ENCODE peak calls at places on chromosomes 1 and 21, in five cellular contexts. G is lower lobe of right lung, M is stomach, Q is PC-9, S is astrocyte. F is an unnamed sample. For H3K4me1, the result is how much of the 10 kb centered on the place peaks cover.

GRCh38 chr1:94395748-94396309 is 22.4 kb upstream of the ABCD3 start:
- DNase-seq in S (no peak), Q (no peak), M (no peak), G (no peak), F (no peak)

GRCh38 chr1:51924455-51924854 is 45.9 kb upstream of the NRDC start:
- DNase-seq in G (no peak), M (no peak), Q (no peak), S (peak), F (no peak)

GRCh38 chr1:27577504-27578188 is 26.3 kb downstream of the AHDC1 start:
- DNase-seq in Q (no peak), S (no peak), G (no peak), M (no peak), F (no peak)

GRCh38 chr21:16838330-16838729 is 674.5 kb upstream of the CXADR start:
- DNase-seq in Q (no peak), G (no peak), S (peak), M (no peak), F (no peak)

GRCh38 chr1:227227761-227228160 is 90.5 kb downstream of the CDC42BPA start:
- DNase-seq in M (no peak), S (no peak), Q (no peak), G (no peak), F (no peak)

GRCh38 chr1:241551759-241552638 is 19.8 kb downstream of the KMO start:
- DNase-seq in M (no peak), S (no peak), Q (no peak), G (peak), F (no peak)

GRCh38 chr1:41639332-41639936 is 155.0 kb upstream of the EDN2 start:
- DNase-seq in M (no peak), Q (no peak), G (no peak), S (peak), F (no peak)

GRCh38 chr1:56409112-56409691 is 170.2 kb downstream of the PLPP3 start:
- DNase-seq in M (peak), G (peak), Q (peak), S (no peak), F (no peak)

GRCh38 chr1:3067301-3067670 is 1.7 kb upstream of the PRDM16 start:
- DNase-seq in M (no peak), S (no peak), Q (no peak), G (peak), F (peak)

GRCh38 chr1:27633298-27633610 is 1.7 kb downstream of the FGR start:
- DNase-seq in S (no peak), Q (no peak), M (no peak), G (no peak), F (no peak)

GRCh38 chr1:111214086-111214801 is 13.3 kb upstream of the CHI3L2 start:
- DNase-seq in S (no peak), M (no peak), G (no peak), Q (no peak), F (no peak)

GRCh38 chr1:191839891-191840290 is 318.4 kb upstream of the RGS18 start:
- DNase-seq in S (peak), G (no peak), M (no peak), Q (no peak), F (no peak)

GRCh38 chr1:228486596-228487335 is 416 bp upstream of the RNF187 start:
- DNase-seq in Q (peak), S (peak), G (peak), M (peak), F (peak)
- H3K4me1 ChIP-seq in Q (under half), S (under half), G (under half), M (half or more), F (under half)

GRCh38 chr21:41611966-41612606 is 104.1 kb upstream of the TMPRSS2 start:
- DNase-seq in G (no peak), M (peak), S (peak), Q (peak), F (peak)
- TF ChIP-seq CTCF in G (no peak), M (no peak), S (no peak), Q (no peak), F (no peak)

DNA sequence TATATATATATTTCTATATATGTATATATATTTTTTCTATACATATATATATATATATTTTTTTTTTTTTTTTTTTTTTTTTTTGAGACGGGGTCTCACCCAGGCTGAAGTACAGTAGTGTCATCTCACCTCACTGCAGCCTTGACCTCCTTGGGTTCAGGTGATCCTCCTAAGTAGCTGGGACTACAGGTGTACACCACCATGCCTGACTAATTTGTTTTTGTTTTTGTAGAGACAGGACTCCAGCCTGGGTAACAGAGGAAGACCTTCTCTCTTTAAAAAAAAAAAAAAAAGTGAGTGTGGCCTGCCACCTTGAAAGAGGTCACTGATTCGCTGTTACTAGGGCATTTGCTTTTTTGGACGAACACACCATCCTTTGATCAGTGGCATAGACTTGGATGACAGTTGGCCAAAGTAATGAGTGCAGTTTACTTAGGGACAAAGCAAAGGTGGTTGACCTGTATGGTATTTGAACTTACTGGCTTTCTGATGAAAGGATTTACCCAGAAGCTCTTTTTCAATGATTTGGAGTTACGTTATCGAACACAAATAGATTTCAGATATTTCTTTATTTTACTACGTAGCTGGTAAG is 10.8 kb downstream of the SLC25A33 start:
- DNase-seq in Q (no peak), M (no peak), S (no peak), G (no peak), F (no peak)
- H3K4me1 ChIP-seq in Q (under half), M (under half), S (under half), G (under half), F (under half)

DNA sequence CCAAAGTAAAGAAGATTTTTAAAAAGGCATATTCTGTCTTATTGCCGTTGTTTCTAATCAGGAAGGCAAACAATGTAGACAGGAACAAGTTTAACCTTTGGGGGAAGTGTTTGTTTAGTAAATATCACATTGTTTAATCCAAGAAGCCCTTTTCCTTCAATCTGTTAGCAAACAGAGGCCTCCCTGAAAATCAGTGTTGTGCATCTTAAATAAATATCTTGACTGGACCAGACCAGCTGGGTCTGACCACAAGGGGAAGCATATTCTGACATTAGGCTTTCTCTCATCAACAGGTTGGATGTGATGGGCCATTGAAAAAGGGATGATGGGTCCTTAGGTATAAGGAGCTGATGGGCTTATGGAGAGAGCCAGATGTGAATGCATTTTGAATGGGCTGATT is 81.8 kb upstream of the SGIP1 start:
- DNase-seq in G (no peak), S (no peak), M (no peak), Q (no peak), F (no peak)
- TF ChIP-seq CTCF in G (peak), S (no peak), M (no peak), Q (no peak), F (peak)

GRCh38 chr1:116494745-116495144 is 76.1 kb downstream of the CD58 start:
- DNase-seq in M (no peak), Q (no peak), G (no peak), S (peak), F (no peak)
- H3K4me1 ChIP-seq in M (half or more), Q (half or more), G (under half), S (under half), F (under half)

DNA sequence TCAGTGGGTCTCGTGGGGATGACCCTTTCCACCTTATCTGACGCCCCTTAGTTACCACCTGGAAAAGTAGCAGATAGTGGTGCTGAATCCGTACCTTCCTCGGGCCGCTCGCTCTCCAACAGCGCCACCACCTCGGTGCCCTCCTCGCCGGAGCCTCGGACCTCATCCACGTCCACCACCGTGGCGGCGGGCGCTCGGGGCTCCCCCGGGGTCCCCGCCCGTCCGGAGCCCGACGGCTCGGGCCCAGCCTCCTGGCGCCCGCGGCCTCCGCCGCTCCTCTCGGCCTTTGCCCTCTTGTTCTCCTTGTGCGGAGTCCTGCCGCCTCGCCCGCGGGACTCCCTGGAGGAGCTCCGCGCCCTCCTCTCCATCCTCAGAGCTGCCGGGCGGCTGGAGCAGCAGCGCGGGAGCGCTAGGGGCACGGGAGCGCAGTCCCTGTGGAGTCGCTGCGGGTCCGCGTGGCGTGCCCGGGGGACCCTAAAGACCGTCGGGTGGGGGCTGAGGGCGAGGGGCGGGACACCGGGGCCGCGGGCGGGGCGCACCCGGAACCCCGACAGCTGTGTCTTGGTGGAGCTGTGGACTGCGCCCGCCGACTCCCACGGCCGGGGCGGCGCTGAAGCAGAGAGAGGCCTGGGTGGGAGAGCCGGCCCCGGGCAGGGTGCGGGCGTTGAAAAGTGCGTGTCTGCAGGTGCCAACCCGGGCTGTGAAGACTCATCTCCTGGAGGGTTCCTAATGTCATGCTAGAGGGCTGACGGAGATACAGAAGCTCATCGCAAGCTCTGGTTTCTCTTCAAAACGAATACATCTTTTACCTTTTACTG is at the start of gene NPHS2:
- DNase-seq in Q (no peak), S (no peak), M (no peak), G (no peak), F (no peak)
- TF ChIP-seq CTCF in Q (no peak), S (no peak), M (no peak), G (no peak), F (no peak)

DNA sequence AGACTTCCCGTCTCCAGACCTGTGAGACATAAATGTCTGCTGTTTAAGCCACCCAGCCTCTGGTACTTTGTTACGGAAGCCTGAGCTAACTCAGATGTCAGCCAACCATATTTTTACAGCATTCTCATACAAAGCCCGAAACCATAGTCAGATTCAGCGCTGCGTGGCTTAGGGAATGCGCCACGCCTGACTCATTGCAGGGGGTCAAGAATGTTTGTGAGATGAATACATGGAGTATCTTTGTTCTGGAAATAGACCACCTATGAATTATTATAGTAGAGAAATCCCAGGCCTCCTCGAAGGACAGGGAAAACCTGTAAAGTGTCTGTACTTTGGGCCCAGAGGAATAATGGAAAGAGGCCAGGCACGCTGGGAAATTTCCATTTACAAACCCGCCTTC is 434.8 kb downstream of the CAMTA1 start:
- DNase-seq in Q (no peak), S (peak), M (no peak), G (no peak), F (no peak)
- H3K4me1 ChIP-seq in Q (under half), S (under half), M (under half), G (under half), F (under half)

GRCh38 chr1:1619917-1620361 is 4.6 kb downstream of the MIB2 start:
- DNase-seq in G (peak), Q (no peak), M (no peak), S (no peak), F (no peak)
- TF ChIP-seq CTCF in G (no peak), Q (peak), M (no peak), S (no peak), F (no peak)

GRCh38 chr1:16015491-16015890 is 2.4 kb downstream of the HSPB7 start:
- DNase-seq in M (no peak), S (no peak), G (no peak), Q (no peak), F (no peak)
- H3K4me1 ChIP-seq in M (half or more), S (under half), G (under half), Q (under half), F (under half)

F was measured in RWPE2.